ENCODE peak calls at places on chromosomes 6 and 20, in four cellular contexts. D is activated T-cell treated with anti-CD3 and anti-CD28 coated beads, Interleukin-2, amount 50 U/mL, for 72 hours; T is nucleus accumbens; E is NCI-H1694. C is an unnamed sample.

GRCh38 chr20:18794428-18794787 is 19.2 kb upstream of the SCP2D1 start:
- DNase-seq in D (no peak), T (no peak), E (no peak), C (no peak)

GRCh38 chr6:44697333-44697732 is 309.8 kb downstream of the CDC5L start:
- DNase-seq in D (no peak), T (no peak), E (no peak), C (no peak)

GRCh38 chr6:83872386-83873118 is 13.1 kb downstream of the CYB5R4 start:
- DNase-seq in D (no peak), T (no peak), E (no peak), C (no peak)

GRCh38 chr6:169212436-169212835 is 41.2 kb downstream of the THBS2 start:
- DNase-seq in D (no peak), T (no peak), E (no peak), C (no peak)

GRCh38 chr6:43296780-43297494 is 1.1 kb upstream of the SLC22A7 start:
- DNase-seq in D (no peak), T (no peak), E (no peak), C (no peak)

GRCh38 chr20:46408281-46408731 is 1.9 kb upstream of the ELMO2 start:
- DNase-seq in D (no peak), T (no peak), E (no peak), C (no peak)

GRCh38 chr6:9875605-9876353 is 539.1 kb downstream of the TFAP2A start:
- DNase-seq in D (no peak), T (no peak), E (no peak), C (no peak)

GRCh38 chr6:39143238-39143930 is 28.4 kb upstream of the SAYSD1 start:
- DNase-seq in D (no peak), T (no peak), E (no peak), C (no peak)

GRCh38 chr6:106469882-106470281 is 109.4 kb downstream of the CRYBG1 start:
- DNase-seq in D (no peak), T (no peak), E (no peak), C (no peak)